ENCODE peak calls at places on chromosomes 3 and 15, in seven cellular contexts. E is HFFc6, M is omental fat pad, H is RWPE2, J is H9, L is CD14-positive monocyte, K is cardiac muscle cell. F is an unnamed sample.

GRCh38 chr3:191499307-191500125 is 38.6 kb downstream of the PYDC2 start:
- DNase-seq in E (peak), M (no peak), H (no peak), J (peak), L (no peak), K (peak), F (no peak)

GRCh38 chr15:80660114-80660513 is 35.0 kb upstream of the ABHD17C start:
- DNase-seq in E (peak), M (no peak), H (no peak), J (peak), L (no peak), K (peak), F (peak)

GRCh38 chr15:53559364-53560253 is 199.9 kb downstream of the WDR72 start:
- DNase-seq in E (no peak), M (no peak), H (no peak), J (no peak), L (no peak), K (no peak), F (no peak)

GRCh38 chr15:34853001-34853758 is 57.8 kb upstream of the ACTC1 start:
- DNase-seq in E (no peak), M (no peak), H (no peak), J (no peak), L (no peak), K (no peak), F (no peak)

GRCh38 chr3:50245831-50246516 is 10.0 kb downstream of the GNAI2 start:
- DNase-seq in E (peak), M (peak), H (peak), J (peak), L (peak), K (peak), F (peak)

GRCh38 chr15:39575180-39575579 is 5.7 kb upstream of the THBS1 start:
- DNase-seq in E (no peak), M (no peak), H (no peak), J (no peak), L (no peak), K (no peak), F (no peak)

GRCh38 chr15:100279849-100280248 is 61.9 kb downstream of the ADAMTS17 start:
- DNase-seq in E (no peak), M (no peak), H (no peak), J (no peak), L (no peak), K (no peak), F (no peak)

GRCh38 chr3:71695000-71695482 is 30.2 kb downstream of the EIF4E3 start:
- DNase-seq in E (no peak), M (no peak), H (no peak), J (no peak), L (no peak), K (no peak), F (no peak)

GRCh38 chr3:4290272-4290893 is 12.8 kb upstream of the SETMAR start:
- DNase-seq in E (no peak), M (no peak), H (no peak), J (no peak), L (no peak), K (peak), F (peak)

GRCh38 chr3:78632925-78633324 is 1134.9 kb downstream of the ROBO1 start:
- DNase-seq in E (no peak), M (no peak), H (no peak), J (no peak), L (no peak), K (no peak), F (no peak)

GRCh38 chr3:72591522-72592421 is 256.5 kb downstream of the SHQ1 start:
- DNase-seq in E (peak), M (no peak), H (no peak), J (no peak), L (no peak), K (peak), F (no peak)

GRCh38 chr3:177466076-177466475 is 268.8 kb upstream of the TBL1XR1 start:
- DNase-seq in E (no peak), M (no peak), H (no peak), J (no peak), L (no peak), K (no peak), F (no peak)

GRCh38 chr15:83365370-83365938 is 81.0 kb upstream of the BNC1 start:
- DNase-seq in E (peak), M (peak), H (peak), J (peak), L (no peak), K (peak), F (peak)

GRCh38 chr15:80991446-80991845 is 1.8 kb upstream of the MESD start:
- DNase-seq in E (no peak), M (no peak), H (no peak), J (no peak), L (no peak), K (no peak), F (no peak)

GRCh38 chr15:50627351-50628055 is 59.1 kb downstream of the TRPM7 start:
- DNase-seq in E (peak), M (no peak), H (no peak), J (no peak), L (no peak), K (no peak), F (no peak)

GRCh38 chr15:25106209-25106608 is 151.4 kb downstream of the SNRPN start:
- DNase-seq in E (no peak), M (no peak), H (no peak), J (no peak), L (no peak), K (no peak), F (no peak)

GRCh38 chr3:15287565-15288330 is 44.6 kb downstream of the SH3BP5 start:
- DNase-seq in E (peak), M (no peak), H (no peak), J (no peak), L (peak), K (no peak), F (no peak)

GRCh38 chr3:49602877-49603411 is 48.7 kb downstream of the BSN start:
- DNase-seq in E (no peak), M (no peak), H (no peak), J (no peak), L (no peak), K (no peak), F (no peak)

GRCh38 chr15:33963831-33964664 is 4.2 kb upstream of the CHRM5 start:
- DNase-seq in E (peak), M (no peak), H (no peak), J (no peak), L (no peak), K (peak), F (no peak)

DNA sequence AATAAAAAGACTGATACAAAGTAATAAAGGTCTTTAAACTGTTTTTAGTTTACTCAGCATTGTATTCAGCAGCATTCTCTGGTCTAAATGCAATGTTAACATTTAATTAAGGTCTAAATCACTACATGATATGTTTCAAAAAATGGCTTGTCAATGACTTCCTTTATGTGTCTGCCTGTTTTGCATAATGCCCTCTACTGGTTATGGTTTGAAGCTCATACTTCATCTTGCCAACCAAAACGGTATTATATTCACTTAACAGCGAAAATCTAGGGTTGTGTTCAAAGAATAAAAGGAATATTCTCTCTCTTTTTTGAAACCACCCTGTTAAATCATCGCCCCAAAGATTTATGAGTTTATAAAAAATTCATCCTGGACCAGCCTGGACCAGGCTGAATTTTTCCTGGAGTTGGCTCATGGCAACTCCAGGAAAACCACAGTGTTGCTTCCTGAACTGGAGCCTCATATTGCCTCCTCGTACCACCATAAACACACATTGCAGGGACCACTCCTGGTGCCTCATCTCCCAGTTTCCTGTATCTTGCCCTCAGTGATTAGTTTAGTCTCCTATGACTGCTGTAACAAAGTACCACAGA is 6.7 kb upstream of the NCEH1 start:
- DNase-seq in E (no peak), M (no peak), H (no peak), J (no peak), L (no peak), K (no peak), F (no peak)
- TF ChIP-seq CTCF in E (peak), M (no peak), H (peak), J (peak), L (peak), K (peak), F (no peak)

DNA sequence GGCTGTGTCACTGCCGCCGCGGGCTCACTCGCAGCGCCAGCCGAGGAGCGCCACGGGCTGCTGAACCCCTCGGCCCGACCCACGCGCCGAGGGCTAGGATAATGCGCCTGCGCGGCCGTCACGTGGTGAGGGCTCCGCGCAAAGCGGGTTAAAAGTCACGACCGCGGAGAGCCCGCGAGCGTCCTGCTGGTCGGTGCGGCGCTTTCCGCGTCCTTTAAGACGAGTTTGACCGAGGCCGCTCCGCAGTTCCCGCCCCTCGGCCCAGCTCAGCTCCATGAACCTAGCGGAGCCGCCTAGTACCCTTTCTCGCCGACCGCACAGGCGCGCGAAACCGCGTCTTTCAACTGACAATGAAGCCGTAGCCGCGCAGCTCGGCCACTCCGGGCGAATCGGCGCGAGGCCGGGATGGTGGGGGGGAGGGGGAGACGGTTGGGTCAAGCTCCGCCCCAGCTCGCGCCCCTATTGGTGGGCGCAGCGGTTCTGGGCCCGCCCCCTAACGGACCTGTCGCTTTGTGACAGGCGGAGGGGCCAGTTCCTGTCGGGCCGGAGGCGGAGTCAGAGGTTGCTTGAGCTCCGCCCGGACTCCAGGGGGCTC is 636 bp upstream of the STT3B start:
- DNase-seq in E (peak), M (peak), H (peak), J (peak), L (peak), K (peak), F (peak)
- TF ChIP-seq CTCF in E (peak), M (no peak), H (no peak), J (no peak), L (no peak), K (no peak), F (no peak)

DNA sequence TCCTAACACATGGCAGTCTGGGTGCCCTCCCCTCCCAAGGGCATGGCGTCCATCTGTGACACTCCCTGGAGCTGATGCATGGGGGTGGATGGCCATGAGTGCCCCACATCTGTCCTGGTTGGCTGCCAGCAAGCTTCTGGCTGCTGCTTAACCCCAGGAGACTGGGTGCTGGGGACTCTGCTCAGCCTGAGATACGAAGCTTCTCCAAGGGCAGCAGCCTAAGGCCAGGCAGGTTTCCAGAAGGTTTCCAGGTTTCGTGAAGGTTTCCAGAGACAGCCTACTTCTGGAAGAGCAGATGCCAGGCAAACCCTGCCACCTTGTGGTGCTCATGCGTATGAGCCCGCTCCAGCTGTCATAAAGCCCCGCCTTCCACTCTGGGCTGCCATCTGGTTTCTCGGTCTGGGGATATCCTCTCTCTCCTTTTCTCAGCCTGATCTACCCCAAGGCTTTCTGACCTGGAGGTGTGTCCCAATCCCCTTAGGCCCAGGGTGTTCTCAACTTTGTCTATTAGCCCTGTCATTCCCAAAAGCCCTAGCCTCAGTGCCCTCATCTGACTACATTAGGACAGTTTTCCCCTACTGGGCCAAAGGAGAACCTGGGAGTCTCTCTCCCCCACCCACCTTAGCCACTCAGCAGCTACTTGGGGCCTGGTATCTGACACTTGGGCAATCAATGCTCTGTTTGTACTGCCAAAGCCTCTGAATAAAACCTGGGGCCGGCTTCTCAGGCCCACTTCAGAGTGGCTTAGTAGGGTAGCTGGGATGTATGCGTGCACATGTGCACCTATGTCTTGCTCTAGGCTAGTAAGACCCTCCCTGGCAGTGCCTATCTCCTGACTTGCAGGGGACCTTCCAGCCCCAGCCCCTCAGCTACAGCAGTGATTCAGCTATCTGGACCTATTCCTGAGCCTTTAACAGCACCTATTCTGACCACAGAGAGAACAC is 12.0 kb downstream of the MRPL46 start:
- DNase-seq in E (peak), M (no peak), H (peak), J (peak), L (no peak), K (peak), F (peak)
- TF ChIP-seq CTCF in E (peak), M (no peak), H (peak), J (peak), L (peak), K (peak), F (peak)

DNA sequence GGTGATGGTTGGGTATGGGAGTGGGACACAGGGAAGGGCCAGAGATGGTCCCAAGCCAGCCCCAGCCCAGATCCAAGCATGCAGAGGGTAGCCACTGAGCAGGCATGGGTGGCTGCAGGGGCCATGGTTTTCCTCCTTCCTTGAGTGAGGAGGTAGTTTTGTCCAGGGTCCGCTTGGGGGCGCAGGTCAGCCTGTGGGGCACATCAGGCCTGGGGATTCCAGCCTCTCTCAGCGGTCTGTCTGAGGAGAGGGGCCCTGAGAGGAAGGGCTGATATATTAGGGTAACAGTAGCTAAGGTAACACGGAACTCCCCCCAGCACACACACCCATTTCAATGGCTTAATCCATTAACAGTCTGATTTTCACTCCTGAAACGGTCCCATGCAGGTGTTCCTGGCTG is 22.7 kb upstream of the LCTL start:
- DNase-seq in E (no peak), M (no peak), H (no peak), J (peak), L (no peak), K (peak), F (peak)
- TF ChIP-seq CTCF in E (peak), M (no peak), H (peak), J (peak), L (no peak), K (peak), F (peak)

GRCh38 chr3:73926360-73927202 is 301.8 kb upstream of the PDZRN3 start:
- DNase-seq in E (no peak), M (no peak), H (no peak), J (peak), L (no peak), K (no peak), F (no peak)
- TF ChIP-seq CTCF in E (no peak), M (no peak), H (no peak), J (no peak), L (no peak), K (no peak), F (no peak)

GRCh38 chr3:153513236-153513635 is 351.2 kb downstream of the RAP2B start:
- DNase-seq in E (no peak), M (no peak), H (no peak), J (no peak), L (no peak), K (peak), F (peak)
- TF ChIP-seq CTCF in E (peak), M (no peak), H (peak), J (peak), L (peak), K (peak), F (peak)

DNA sequence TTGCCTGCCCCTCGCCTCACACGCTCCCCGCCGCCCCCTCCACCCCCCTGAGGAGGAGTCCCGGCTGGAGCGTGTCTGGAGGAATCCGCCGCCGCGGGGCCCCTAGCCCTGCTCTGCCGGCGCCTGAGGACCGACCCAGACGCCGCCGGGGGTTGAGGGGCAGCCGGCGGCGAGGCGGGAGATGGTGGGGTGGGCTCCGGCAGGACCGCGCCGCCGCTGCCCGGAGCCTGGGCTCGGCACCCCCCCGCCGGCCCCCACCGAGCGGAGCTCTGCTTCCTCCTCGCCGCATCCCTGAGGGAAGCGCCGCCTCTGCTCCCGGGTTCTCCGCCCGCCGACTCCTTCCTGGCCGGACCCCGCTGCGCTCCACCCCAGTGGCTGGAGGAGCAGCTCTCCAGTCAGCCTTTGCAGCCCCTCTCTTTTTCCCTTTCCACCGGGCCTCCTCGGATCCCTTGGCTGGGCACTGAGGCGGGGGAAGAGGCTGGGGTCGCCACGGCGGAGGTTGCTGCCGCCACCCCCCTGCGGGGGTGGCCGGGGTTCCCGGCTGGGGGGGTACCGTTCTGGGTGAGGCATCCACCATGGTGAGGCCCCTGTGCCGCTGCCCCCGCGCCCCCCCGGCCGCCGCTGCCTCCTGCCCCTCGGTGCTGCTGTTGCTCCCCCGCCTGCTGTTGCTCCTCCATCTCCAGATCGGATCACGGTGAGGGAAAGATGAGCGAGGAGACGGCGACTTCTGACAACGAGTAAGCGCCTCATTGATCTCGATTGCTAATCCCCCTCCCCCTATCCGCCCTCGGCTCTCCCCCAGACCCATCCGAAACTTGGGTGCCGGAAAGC is at the start of gene SPRED1:
- DNase-seq in E (peak), M (no peak), H (peak), J (peak), L (no peak), K (peak), F (peak)
- TF ChIP-seq CTCF in E (no peak), M (no peak), H (no peak), J (no peak), L (no peak), K (no peak), F (no peak)

DNA sequence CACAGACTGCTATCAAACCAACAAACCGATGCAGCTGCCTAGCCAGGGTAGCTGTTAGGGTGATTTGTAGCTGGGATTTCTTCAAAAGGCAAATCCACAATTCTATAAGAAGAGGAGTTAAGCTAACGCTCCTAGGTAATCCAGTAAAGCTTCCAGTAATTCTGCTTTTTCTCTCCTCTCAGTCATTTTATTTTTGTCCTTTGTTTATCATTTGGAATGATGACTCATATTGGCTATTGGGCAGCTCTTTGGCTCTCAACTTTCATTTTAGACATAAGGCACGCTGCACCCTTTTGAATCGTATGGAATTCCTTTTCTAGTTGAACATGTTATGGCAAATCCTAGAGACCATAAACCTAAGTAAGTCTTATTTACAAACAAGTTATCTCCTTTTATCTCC is 53.2 kb upstream of the PPARG start:
- DNase-seq in E (no peak), M (no peak), H (no peak), J (no peak), L (no peak), K (no peak), F (no peak)
- TF ChIP-seq CTCF in E (no peak), M (no peak), H (no peak), J (no peak), L (no peak), K (no peak), F (no peak)